ENCODE peak calls at places on chromosomes 7 and 10, in four cellular contexts. P is GM12878, M is HepG2, X is K562. C is an unnamed sample.
A peak's percentile ranks its signal among the peaks of the same experiment; 100 is the strongest.

GRCh38 chr10:30039567-30039966 is 19.8 kb downstream of the JCAD start:
- DNase-seq in X (no peak), M (no peak), P (no peak), C (no peak)

GRCh38 chr7:6248581-6248980 is 23.8 kb downstream of the CYTH3 start:
- DNase-seq in P (no peak), X (no peak), M (no peak), C (no peak)

GRCh38 chr7:155306677-155307470 is 9.2 kb downstream of the INSIG1 start:
- DNase-seq in M (no peak), X (no peak), P (no peak), C (no peak)

GRCh38 chr10:65341323-65341922 is 1584.4 kb upstream of the LRRTM3 start:
- DNase-seq in X (no peak), M (no peak), P (no peak), C (no peak)

GRCh38 chr10:110918633-110919348 is at the start of gene BBIP1:
- DNase-seq in P (peak; percentile 99), X (no peak), M (peak; percentile 99), C (peak; percentile 99)

GRCh38 chr7:28410628-28411578 is 1.4 kb upstream of the CREB5 start:
- DNase-seq in M (no peak), P (no peak), X (peak; percentile 29), C (no peak)

GRCh38 chr10:6327906-6328707 is 125.4 kb downstream of the PFKFB3 start:
- DNase-seq in M (no peak), P (no peak), X (no peak), C (no peak)

GRCh38 chr10:78250313-78251040 is 216.8 kb downstream of the RPS24 start:
- DNase-seq in M (no peak), P (no peak), X (no peak), C (no peak)

GRCh38 chr10:3946234-3947229 is 161.5 kb upstream of the KLF6 start:
- DNase-seq in M (no peak), P (no peak), X (no peak), C (peak; percentile 81)

GRCh38 chr7:28293529-28293835 is 112.9 kb upstream of the JAZF1 start:
- DNase-seq in X (no peak), M (no peak), P (no peak), C (no peak)

GRCh38 chr10:17074548-17074860 is 55.1 kb downstream of the CUBN start:
- DNase-seq in M (no peak), X (no peak), P (no peak), C (no peak)

GRCh38 chr10:13087986-13088618 is 11.9 kb upstream of the OPTN start:
- DNase-seq in P (no peak), M (no peak), X (no peak), C (no peak)

GRCh38 chr10:64134676-64135075 is 613.5 kb downstream of the REEP3 start:
- DNase-seq in X (no peak), M (no peak), P (no peak), C (no peak)

GRCh38 chr10:130108934-130109604 is 1.6 kb downstream of the C10orf143 start:
- DNase-seq in P (no peak), X (no peak), M (no peak), C (no peak)

GRCh38 chr10:17425584-17426262 is 28.7 kb downstream of the ST8SIA6 start:
- DNase-seq in X (peak; percentile 89), P (no peak), M (no peak), C (no peak)

GRCh38 chr7:150945853-150946825 is 32.0 kb downstream of the KCNH2 start:
- DNase-seq in P (no peak), M (no peak), X (no peak), C (no peak)

GRCh38 chr7:55534916-55535636 is 37.2 kb downstream of the VOPP1 start:
- DNase-seq in M (peak; percentile 19), P (no peak), X (no peak), C (no peak)

GRCh38 chr7:55535637-55536016 is 36.7 kb downstream of the VOPP1 start:
- DNase-seq in X (no peak), M (no peak), P (no peak), C (no peak)

GRCh38 chr7:55533050-55533728 is 39.1 kb downstream of the VOPP1 start:
- DNase-seq in X (no peak), M (no peak), P (peak; percentile 98), C (no peak)

GRCh38 chr7:55533729-55534080 is 38.6 kb downstream of the VOPP1 start:
- DNase-seq in P (no peak), M (no peak), X (no peak), C (no peak)

GRCh38 chr7:55534262-55534915 is 37.9 kb downstream of the VOPP1 start:
- DNase-seq in M (peak; percentile 30), X (no peak), P (peak; percentile 99), C (no peak)
- TF ChIP-seq JUND in M (no peak), X (no peak), P (peak; percentile 99), C (peak; percentile 21)

GRCh38 chr7:108263364-108263951 is 133.3 kb upstream of the LAMB4 start:
- DNase-seq in P (no peak), X (no peak), M (no peak), C (no peak)
- TF ChIP-seq JUND in P (no peak), X (no peak), M (no peak), C (no peak)

DNA sequence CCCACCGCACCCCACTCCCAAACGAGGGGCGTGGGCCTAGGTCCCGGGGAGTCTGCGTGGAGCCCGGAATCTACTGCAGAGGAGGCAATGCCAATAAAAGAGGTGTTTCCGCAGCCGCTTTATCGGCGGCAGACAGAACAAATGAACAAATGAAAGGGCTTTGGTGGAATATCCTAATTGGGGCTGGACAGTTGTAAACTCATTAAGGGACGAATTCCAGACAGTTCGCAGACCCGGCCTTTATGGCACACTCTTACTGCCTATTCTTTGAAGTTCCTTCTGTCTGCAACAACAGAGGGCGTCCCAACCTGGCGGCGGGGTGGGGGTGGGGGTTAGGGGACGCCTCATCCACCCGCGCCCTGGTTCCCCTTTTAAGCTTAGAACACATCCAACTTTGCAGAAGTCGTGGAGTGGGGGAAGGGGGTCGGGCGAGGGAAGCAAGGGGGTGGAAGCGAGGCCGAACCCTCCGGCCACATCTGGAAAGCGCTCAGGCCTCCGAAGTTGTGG is 4.1 kb downstream of the HOXA9 start:
- DNase-seq in X (peak; percentile 26), M (no peak), P (no peak), C (no peak)
- TF ChIP-seq JUND in X (no peak), M (no peak), P (no peak), C (no peak)

GRCh38 chr10:116753759-116754158 is 11.4 kb upstream of the HSPA12A start:
- DNase-seq in X (no peak), P (no peak), M (no peak), C (no peak)
- TF ChIP-seq JUND in X (no peak), P (no peak), M (no peak), C (no peak)

GRCh38 chr7:100081535-100082102 is at the start of gene ZNF3:
- DNase-seq in P (peak; percentile 97), M (peak; percentile 98), X (peak; percentile 92), C (peak; percentile 98)
- TF ChIP-seq JUND in P (peak; percentile 60), M (no peak), X (peak; percentile 93), C (no peak)

DNA sequence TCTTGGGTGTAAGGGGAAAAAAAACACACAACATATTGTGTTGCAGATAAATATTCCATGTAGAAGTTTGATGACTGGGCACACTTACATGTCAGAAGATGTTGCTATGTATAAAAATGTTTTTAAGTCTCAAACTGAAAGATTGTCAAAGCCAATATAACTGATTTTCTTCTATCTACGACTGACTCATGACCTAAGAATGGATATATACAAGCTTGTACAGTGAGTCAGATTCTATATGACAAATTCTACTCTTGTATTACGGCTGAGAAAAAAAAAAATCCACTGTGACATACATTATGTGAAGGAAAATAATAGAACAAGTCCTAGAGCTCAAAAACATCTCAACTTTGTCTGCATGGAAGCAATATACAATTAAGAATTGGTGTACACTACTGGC is 343.0 kb upstream of the PCDH15 start:
- DNase-seq in P (no peak), X (no peak), M (no peak), C (no peak)
- TF ChIP-seq JUND in P (no peak), X (no peak), M (no peak), C (no peak)

C was measured in T47D.